ENCODE peak calls at places on chromosomes 11 and 22, in eight cellular contexts. W is brain microvascular endothelial cell, X is fibroblast of the aortic adventitia, G is astrocyte of the spinal cord, S is stomach, P is colonic mucosa, L is keratinocyte, J is neural crest cell. V is an unnamed sample.
A peak's percentile ranks its signal among the peaks of the same experiment; 100 is the strongest.

GRCh38 chr11:81725691-81726090 is 1008.0 kb downstream of the FAM181B start:
- DNase-seq in L (peak; percentile 5), J (no peak), P (no peak), G (peak; percentile 31), W (peak; percentile 69), S (no peak), X (no peak), V (peak; percentile 75)

GRCh38 chr11:35318977-35319925 is 100.1 kb downstream of the SLC1A2 start:
- DNase-seq in L (no peak), J (no peak), X (no peak), P (no peak), S (no peak), G (peak; percentile 67), W (no peak), V (no peak)

GRCh38 chr11:105862736-105863367 is 159.2 kb downstream of the MSANTD4 start:
- DNase-seq in X (peak; percentile 76), P (no peak), G (peak; percentile 65), J (no peak), W (peak; percentile 52), L (no peak), S (no peak), V (peak; percentile 27)

GRCh38 chr11:57775474-57775873 is 13.9 kb downstream of the CTNND1 start:
- DNase-seq in L (no peak), S (no peak), W (no peak), X (peak; percentile 23), J (no peak), P (no peak), G (peak; percentile 14), V (no peak)

GRCh38 chr22:19232620-19233019 is 54.1 kb upstream of the SLC25A1 start:
- DNase-seq in W (no peak), X (no peak), S (no peak), L (no peak), J (no peak), G (no peak), P (no peak), V (no peak)

GRCh38 chr22:32413715-32414114 is 1.7 kb upstream of the RTCB start:
- DNase-seq in J (no peak), G (peak; percentile 33), P (no peak), L (no peak), W (peak; percentile 12), S (no peak), X (peak; percentile 46), V (no peak)

GRCh38 chr22:19784396-19785175 is 24.0 kb downstream of the TBX1 start:
- DNase-seq in J (no peak), S (no peak), G (no peak), W (no peak), L (no peak), P (no peak), X (no peak), V (no peak)

GRCh38 chr11:12949456-12949855 is 59.7 kb upstream of the RASSF10 start:
- DNase-seq in S (no peak), P (no peak), L (no peak), W (no peak), X (no peak), G (no peak), J (no peak), V (no peak)

GRCh38 chr11:62061356-62062222 is 62.2 kb upstream of the INCENP start:
- DNase-seq in X (no peak), J (no peak), P (no peak), S (no peak), W (no peak), L (no peak), G (no peak), V (no peak)

GRCh38 chr11:32092581-32093170 is 1.8 kb downstream of the RCN1 start:
- DNase-seq in G (no peak), X (no peak), L (no peak), W (no peak), S (no peak), J (no peak), P (no peak), V (no peak)

GRCh38 chr11:134071766-134072403 is 3.0 kb downstream of the JAM3 start:
- DNase-seq in X (no peak), S (no peak), J (no peak), W (no peak), G (no peak), P (no peak), L (no peak), V (no peak)

GRCh38 chr22:47138898-47139789 is 376.7 kb downstream of the TBC1D22A start:
- DNase-seq in G (no peak), L (no peak), P (no peak), W (no peak), S (no peak), J (no peak), X (peak; percentile 42), V (no peak)

GRCh38 chr11:69981119-69981770 is 96.9 kb upstream of the ANO1 start:
- DNase-seq in P (no peak), G (no peak), X (no peak), J (no peak), W (no peak), S (no peak), L (no peak), V (no peak)

GRCh38 chr11:113884361-113884836 is 9.0 kb upstream of the USP28 start:
- DNase-seq in X (peak; percentile 48), L (no peak), S (no peak), J (no peak), P (no peak), G (peak; percentile 10), W (peak; percentile 33), V (no peak)

GRCh38 chr22:48658246-48658645 is 1169.4 kb downstream of the BRD1 start:
- DNase-seq in S (no peak), J (no peak), P (no peak), L (no peak), W (no peak), X (no peak), G (no peak), V (no peak)

DNA sequence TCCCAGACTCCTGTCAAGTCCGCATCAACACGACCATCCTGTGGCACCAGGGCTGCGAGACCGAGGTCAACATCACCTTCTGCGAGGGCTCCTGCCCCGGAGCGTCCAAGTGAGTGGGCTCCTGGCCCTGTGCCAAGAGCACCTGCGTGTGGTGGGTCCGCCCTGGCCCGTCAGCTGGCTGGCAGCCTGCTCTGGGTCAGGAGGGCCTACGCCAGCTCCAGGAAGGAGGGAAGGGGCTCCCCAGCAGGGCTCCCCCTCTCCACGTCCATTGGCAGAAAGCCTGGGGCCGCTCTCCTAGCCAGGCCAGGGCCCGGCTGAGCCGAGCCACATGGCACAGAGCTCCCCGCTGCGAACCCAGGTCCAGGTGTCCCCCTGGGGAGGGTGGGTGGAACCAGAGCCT is 37.8 kb downstream of the MUC5B start:
- DNase-seq in P (no peak), X (no peak), W (no peak), L (no peak), J (no peak), S (no peak), G (no peak), V (no peak)
- TF ChIP-seq CTCF in P (no peak), X (no peak), W (no peak), L (no peak), J (no peak), S (no peak), G (no peak), V (no peak)

GRCh38 chr11:78828582-78829520 is 254.2 kb upstream of the NARS2 start:
- DNase-seq in L (no peak), S (no peak), P (no peak), G (no peak), X (peak; percentile 17), W (no peak), J (no peak), V (no peak)

GRCh38 chr11:78821371-78822306 is 247.0 kb upstream of the NARS2 start:
- DNase-seq in P (no peak), W (no peak), X (no peak), G (no peak), J (no peak), L (no peak), S (no peak), V (no peak)

GRCh38 chr11:78822931-78823423 is 248.3 kb upstream of the NARS2 start:
- DNase-seq in G (no peak), P (no peak), J (no peak), S (no peak), L (no peak), X (no peak), W (no peak), V (no peak)

GRCh38 chr11:78823588-78823987 is 248.9 kb upstream of the NARS2 start:
- DNase-seq in G (no peak), X (peak; percentile 57), W (no peak), S (no peak), L (no peak), J (no peak), P (no peak), V (no peak)

DNA sequence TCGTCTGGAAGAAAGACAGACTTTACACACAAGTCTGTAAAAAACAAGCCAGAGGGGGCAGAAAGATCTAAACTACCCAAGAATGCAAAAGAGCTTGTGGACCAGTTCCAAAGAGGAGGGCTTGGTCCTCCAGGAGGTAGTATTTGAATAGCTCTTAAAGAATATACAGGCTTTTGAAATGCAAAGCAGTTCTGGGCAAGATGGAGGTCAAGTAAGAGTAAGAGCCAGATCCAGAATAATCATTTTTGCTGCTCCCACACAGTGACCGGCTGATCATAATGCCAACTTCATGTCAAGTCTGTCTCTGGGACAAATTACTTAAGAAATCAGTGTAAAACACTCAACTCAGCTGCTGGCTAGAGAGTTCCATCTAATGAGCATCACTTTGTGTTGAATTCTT is 250.9 kb upstream of the NARS2 start:
- DNase-seq in J (no peak), S (no peak), G (peak; percentile 36), X (peak; percentile 34), L (no peak), W (no peak), P (no peak), V (no peak)
- TF ChIP-seq CTCF in J (no peak), S (no peak), G (no peak), X (no peak), L (no peak), W (no peak), P (no peak), V (no peak)

DNA sequence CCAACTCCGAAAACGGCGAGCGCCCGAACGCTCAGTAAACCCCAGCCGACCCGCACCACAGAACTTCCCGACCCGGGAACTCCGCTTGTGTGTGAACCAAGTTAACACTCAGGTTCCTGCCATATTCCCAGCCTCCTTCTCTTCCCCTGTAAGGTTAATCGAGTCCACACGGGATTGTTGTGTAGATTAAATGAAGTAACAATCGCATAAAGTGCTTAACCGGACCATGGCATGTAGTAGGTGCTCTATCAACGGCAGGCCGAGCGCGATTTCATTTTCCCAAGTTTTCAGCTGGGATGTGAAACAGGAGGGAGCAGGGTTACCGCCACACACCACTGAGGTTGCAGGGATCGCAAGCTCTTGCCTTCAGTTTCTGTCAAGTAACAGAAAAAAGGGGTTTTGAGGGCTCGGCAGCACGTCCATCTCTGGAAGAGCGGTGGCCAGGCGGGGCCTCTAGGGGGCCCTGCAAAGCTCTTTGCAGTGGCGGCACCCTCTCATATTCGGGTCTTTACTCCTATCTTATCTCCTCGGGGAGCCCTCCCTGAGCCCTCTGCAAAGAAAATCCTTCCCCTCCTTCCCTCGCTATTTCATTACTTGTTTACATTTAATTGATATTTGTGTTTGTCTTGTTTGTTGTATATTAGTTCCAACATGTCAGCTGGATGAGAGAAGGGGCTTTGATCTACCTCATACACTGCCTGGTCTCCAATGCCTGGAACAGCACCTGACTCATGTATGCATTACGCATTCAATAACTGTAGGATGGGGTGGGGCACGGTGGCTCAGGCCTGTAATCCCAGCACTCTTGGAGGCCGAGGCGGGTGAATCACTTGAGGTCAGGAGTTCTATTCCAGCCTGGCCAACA is 792 bp upstream of the PLEKHA7 start:
- DNase-seq in W (peak; percentile 45), S (peak; percentile 66), P (peak; percentile 69), J (peak; percentile 23), L (no peak), X (peak; percentile 1), G (peak; percentile 67), V (peak; percentile 74)
- TF ChIP-seq CTCF in W (peak; percentile 73), S (peak; percentile 17), P (peak; percentile 39), J (peak; percentile 72), L (no peak), X (no peak), G (peak; percentile 62), V (peak; percentile 82)

GRCh38 chr11:4826425-4826824 is 5.3 kb downstream of the OR51F2 start:
- DNase-seq in P (no peak), L (no peak), G (peak; percentile 18), W (peak; percentile 28), X (no peak), S (no peak), J (no peak), V (no peak)
- TF ChIP-seq CTCF in P (peak; percentile 27), L (peak; percentile 49), G (peak; percentile 28), W (peak; percentile 17), X (no peak), S (peak; percentile 63), J (peak; percentile 45), V (peak; percentile 53)

V was measured in retinal pigment epithelial cell.